ENCODE peak calls at places on chromosomes 11 and 22, in five cellular contexts. U, Z, Q, N and J are unnamed samples.

GRCh38 chr11:72652871-72653615 is 21.2 kb downstream of the PDE2A start:
- DNase-seq in U (peak), Z (no peak), Q (no peak), N (no peak), J (no peak)

GRCh38 chr11:107018274-107018901 is at the start of gene GUCY1A2:
- DNase-seq in U (peak), Z (peak), Q (no peak), N (no peak), J (no peak)

GRCh38 chr11:75760710-75761493 is 7.7 kb upstream of the DGAT2 start:
- DNase-seq in U (no peak), Z (no peak), Q (no peak), N (peak), J (no peak)

GRCh38 chr11:128488471-128488870 is 98.9 kb downstream of the ETS1 start:
- DNase-seq in U (no peak), Z (no peak), Q (no peak), N (peak), J (no peak)

GRCh38 chr22:32281092-32281491 is 25.9 kb upstream of the SLC5A4 start:
- DNase-seq in U (no peak), Z (no peak), Q (peak), N (peak), J (no peak)

GRCh38 chr11:123493393-123494063 is 63.5 kb downstream of the GRAMD1B start:
- DNase-seq in U (no peak), Z (no peak), Q (no peak), N (no peak), J (no peak)

GRCh38 chr11:47788181-47788580 is 21.0 kb upstream of the FNBP4 start:
- DNase-seq in U (no peak), Z (no peak), Q (no peak), N (no peak), J (no peak)

GRCh38 chr22:50338860-50339462 is 4.2 kb upstream of the PPP6R2 start:
- DNase-seq in U (no peak), Z (no peak), Q (no peak), N (peak), J (no peak)

GRCh38 chr11:83292709-83293435 is 6.7 kb upstream of the CCDC90B start:
- DNase-seq in U (peak), Z (no peak), Q (peak), N (peak), J (peak)

GRCh38 chr11:34299962-34300350 is 57.9 kb downstream of the ABTB2 start:
- DNase-seq in U (no peak), Z (no peak), Q (no peak), N (no peak), J (no peak)

GRCh38 chr11:59255281-59255680 is 42.6 kb upstream of the MPEG1 start:
- DNase-seq in U (no peak), Z (no peak), Q (no peak), N (no peak), J (no peak)

GRCh38 chr11:5694642-5695041 is 5.1 kb downstream of the TRIM22 start:
- DNase-seq in U (no peak), Z (no peak), Q (no peak), N (no peak), J (no peak)

DNA sequence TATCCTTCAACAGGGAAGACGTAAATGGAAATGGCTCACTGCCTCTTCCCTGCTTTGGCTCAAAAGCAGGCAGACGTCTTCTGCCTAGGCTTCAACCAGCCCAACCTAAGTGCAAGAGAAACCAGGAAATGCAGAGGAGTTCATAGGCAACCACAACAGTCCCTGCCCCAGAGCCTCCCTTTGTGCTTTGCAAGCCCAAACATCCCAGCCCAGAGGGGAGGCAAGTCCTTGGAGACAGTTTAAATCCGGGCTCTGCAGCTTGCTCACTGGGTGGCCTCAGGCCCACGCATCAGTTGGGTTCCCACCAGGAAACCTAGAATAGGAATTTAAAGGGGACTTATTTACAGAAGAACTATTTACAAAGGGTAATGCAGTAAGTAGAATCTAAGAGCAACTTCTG is 33.4 kb downstream of the CD6 start:
- DNase-seq in U (no peak), Z (no peak), Q (no peak), N (no peak), J (no peak)
- H3K4me3 ChIP-seq in U (no peak), Z (no peak), Q (no peak), N (no peak), J (no peak)

GRCh38 chr22:18088825-18089568 is 11.2 kb downstream of the PEX26 start:
- DNase-seq in U (no peak), Z (no peak), Q (no peak), N (no peak), J (no peak)

GRCh38 chr22:18091916-18092526 is 14.2 kb downstream of the PEX26 start:
- DNase-seq in U (peak), Z (no peak), Q (peak), N (peak), J (peak)

GRCh38 chr22:18093661-18094060 is 15.9 kb downstream of the PEX26 start:
- DNase-seq in U (no peak), Z (no peak), Q (no peak), N (no peak), J (no peak)

GRCh38 chr22:18090286-18090685 is 12.5 kb downstream of the PEX26 start:
- DNase-seq in U (no peak), Z (no peak), Q (no peak), N (no peak), J (no peak)

GRCh38 chr22:18091478-18091877 is 13.7 kb downstream of the PEX26 start:
- DNase-seq in U (no peak), Z (no peak), Q (no peak), N (no peak), J (no peak)
- H3K4me3 ChIP-seq in U (no peak), Z (peak), Q (peak), N (peak), J (peak)

GRCh38 chr11:42065199-42065598 is 605.7 kb upstream of the LRRC4C start:
- DNase-seq in U (no peak), Z (no peak), Q (no peak), N (no peak), J (no peak)
- H3K4me3 ChIP-seq in U (no peak), Z (no peak), Q (no peak), N (no peak), J (no peak)

GRCh38 chr11:9489366-9489765 is 28.6 kb downstream of the ZNF143 start:
- DNase-seq in U (no peak), Z (no peak), Q (no peak), N (peak), J (no peak)

GRCh38 chr11:9493492-9493891 is 32.7 kb downstream of the ZNF143 start:
- DNase-seq in U (no peak), Z (no peak), Q (no peak), N (peak), J (no peak)

GRCh38 chr11:9494316-9494715 is 33.5 kb downstream of the ZNF143 start:
- DNase-seq in U (no peak), Z (no peak), Q (no peak), N (no peak), J (no peak)

GRCh38 chr11:9495780-9496514 is 35.1 kb downstream of the ZNF143 start:
- DNase-seq in U (no peak), Z (no peak), Q (no peak), N (no peak), J (no peak)

DNA sequence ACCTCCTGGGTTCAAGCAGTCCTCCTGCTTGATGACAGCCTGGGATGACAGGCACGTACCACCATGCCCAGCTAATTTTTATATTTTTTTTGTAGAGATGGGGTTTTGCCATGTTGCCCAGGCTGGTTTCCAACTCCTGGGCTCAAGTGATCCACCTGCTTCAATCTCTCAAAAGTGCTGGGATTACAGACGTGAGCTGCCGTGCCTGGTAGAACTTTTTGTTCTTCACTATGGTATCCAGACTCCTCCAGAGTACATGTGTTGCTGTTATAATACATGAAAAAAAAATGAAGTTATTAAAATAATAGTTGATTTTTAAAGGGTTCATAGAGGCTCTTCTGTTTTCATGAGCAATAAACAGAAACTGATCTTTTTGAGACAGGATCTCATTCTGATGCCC is 29.6 kb downstream of the ZNF143 start:
- DNase-seq in U (no peak), Z (no peak), Q (no peak), N (no peak), J (no peak)
- H3K4me3 ChIP-seq in U (no peak), Z (no peak), Q (no peak), N (no peak), J (no peak)

DNA sequence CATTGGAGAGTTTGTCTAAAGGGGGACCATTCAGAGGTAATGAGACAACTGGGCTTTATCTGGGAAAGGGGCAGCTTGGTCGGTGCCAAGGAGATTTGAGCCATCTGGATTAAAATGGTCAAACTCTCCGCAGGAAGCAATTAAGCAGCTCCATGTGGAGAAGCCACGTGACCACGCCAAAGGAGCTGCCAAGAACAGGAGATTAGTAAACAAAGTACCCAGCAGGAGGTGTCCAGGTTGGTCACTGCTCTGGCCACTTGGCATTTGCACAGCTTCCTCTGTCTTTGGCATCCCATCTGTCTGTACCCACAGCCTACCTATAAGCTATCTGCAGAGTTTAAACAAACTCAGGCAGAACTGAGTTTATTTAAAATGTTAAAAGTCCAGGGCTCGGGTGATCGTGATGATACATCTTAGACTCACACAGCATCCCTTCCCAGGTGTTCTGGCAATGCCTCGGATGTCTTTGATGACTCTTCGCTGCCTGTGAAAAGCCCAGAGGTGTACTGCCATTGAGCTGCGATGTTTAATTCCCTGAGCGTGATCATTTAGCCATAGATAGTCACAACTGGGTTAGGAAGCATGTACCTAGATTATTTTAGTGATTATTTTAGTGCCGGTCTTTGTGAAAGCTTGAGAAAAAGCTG is 736.0 kb downstream of the NTM start:
- DNase-seq in U (no peak), Z (no peak), Q (no peak), N (no peak), J (no peak)
- H3K4me3 ChIP-seq in U (no peak), Z (no peak), Q (no peak), N (no peak), J (no peak)

DNA sequence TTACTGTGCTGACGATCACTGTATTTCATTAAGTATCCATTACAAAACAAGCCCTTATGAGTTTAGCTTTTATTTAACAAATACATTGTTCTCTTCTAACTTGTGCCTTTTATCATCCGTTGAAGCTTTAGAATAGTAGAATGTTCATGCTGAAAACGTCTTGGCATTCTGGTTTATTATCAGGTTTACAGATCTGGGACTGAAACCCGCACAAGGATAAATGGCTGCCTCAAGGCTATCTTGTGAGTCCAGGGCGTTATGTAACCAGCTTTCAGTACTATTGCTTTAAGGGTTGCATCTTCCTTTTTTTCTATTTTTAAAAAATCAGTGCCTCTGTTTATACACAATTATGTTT is 66.6 kb upstream of the PRODH start:
- DNase-seq in U (no peak), Z (no peak), Q (no peak), N (no peak), J (no peak)
- H3K4me3 ChIP-seq in U (no peak), Z (no peak), Q (no peak), N (no peak), J (no peak)

GRCh38 chr22:38325575-38325974 is 8.3 kb upstream of the CSNK1E start:
- DNase-seq in U (no peak), Z (no peak), Q (no peak), N (no peak), J (no peak)

GRCh38 chr22:38327396-38327795 is 10.2 kb upstream of the CSNK1E start:
- DNase-seq in U (no peak), Z (no peak), Q (no peak), N (no peak), J (no peak)

GRCh38 chr22:38327805-38328204 is 10.6 kb upstream of the CSNK1E start:
- DNase-seq in U (no peak), Z (no peak), Q (no peak), N (peak), J (no peak)
- H3K4me3 ChIP-seq in U (no peak), Z (no peak), Q (no peak), N (no peak), J (no peak)

DNA sequence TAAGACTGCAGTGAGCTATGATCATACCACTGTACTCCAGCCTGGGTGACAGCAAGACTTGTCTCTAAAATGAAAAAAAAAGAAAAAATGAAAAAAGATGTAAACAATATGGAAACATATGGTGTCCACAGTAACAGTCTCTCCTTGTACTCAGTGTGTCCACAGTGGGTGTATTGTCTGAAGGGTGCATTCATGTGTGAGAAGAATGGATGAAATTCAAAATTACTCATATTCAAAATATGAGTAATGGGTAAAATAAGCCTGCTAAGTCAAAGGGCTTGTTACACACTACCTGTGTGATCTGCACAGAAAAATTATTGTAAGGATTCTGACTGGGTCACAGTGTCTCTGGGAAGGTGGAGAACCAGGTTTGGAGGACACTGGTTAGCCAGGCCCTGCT is 26.9 kb downstream of the PPFIA1 start:
- DNase-seq in U (no peak), Z (no peak), Q (no peak), N (peak), J (no peak)
- H3K4me3 ChIP-seq in U (no peak), Z (no peak), Q (no peak), N (no peak), J (no peak)